ENCODE peak calls at places on chromosomes 11 and 22, in six cellular contexts. One of them, this sample, is unnamed.

GRCh38 chr11:73152861-73153483 is 10.9 kb upstream of the FCHSD2 start:
- DNase-seq in GM12878: peak; percentile 97
- DNase-seq in GM23338: peak; percentile 66
- DNase-seq in Panc1: no peak
- DNase-seq in K562: no peak
- DNase-seq in HCT116: no peak
- DNase-seq in this sample: no peak

GRCh38 chr11:131691558-131692041 is 321.2 kb downstream of the NTM start:
- DNase-seq in GM12878: no peak
- DNase-seq in GM23338: peak; percentile 80
- DNase-seq in Panc1: no peak
- DNase-seq in K562: peak; percentile 71
- DNase-seq in HCT116: no peak
- DNase-seq in this sample: no peak

GRCh38 chr11:119474682-119475596 is 52.0 kb upstream of the THY1 start:
- DNase-seq in GM12878: no peak
- DNase-seq in GM23338: peak; percentile 90
- DNase-seq in Panc1: peak; percentile 58
- DNase-seq in K562: peak; percentile 71
- DNase-seq in HCT116: no peak
- DNase-seq in this sample: no peak

GRCh38 chr11:67059671-67060070 is 3.0 kb downstream of the RHOD start:
- DNase-seq in GM12878: no peak
- DNase-seq in GM23338: no peak
- DNase-seq in Panc1: no peak
- DNase-seq in K562: no peak
- DNase-seq in HCT116: no peak
- DNase-seq in this sample: no peak

GRCh38 chr11:80163011-80163410 is 722.2 kb upstream of the TENM4 start:
- DNase-seq in GM12878: no peak
- DNase-seq in GM23338: no peak
- DNase-seq in Panc1: no peak
- DNase-seq in K562: no peak
- DNase-seq in HCT116: no peak
- DNase-seq in this sample: no peak

GRCh38 chr11:96200243-96200642 is 142.8 kb downstream of the MAML2 start:
- DNase-seq in GM12878: no peak
- DNase-seq in GM23338: no peak
- DNase-seq in Panc1: no peak
- DNase-seq in K562: no peak
- DNase-seq in HCT116: no peak
- DNase-seq in this sample: no peak

GRCh38 chr22:42649261-42650056 is at the start of gene CYB5R3:
- DNase-seq in GM12878: no peak
- DNase-seq in GM23338: peak; percentile 93
- DNase-seq in Panc1: no peak
- DNase-seq in K562: peak; percentile 93
- DNase-seq in HCT116: peak; percentile 42
- DNase-seq in this sample: peak; percentile 79

GRCh38 chr11:70002433-70002832 is 75.7 kb upstream of the ANO1 start:
- DNase-seq in GM12878: no peak
- DNase-seq in GM23338: no peak
- DNase-seq in Panc1: no peak
- DNase-seq in K562: no peak
- DNase-seq in HCT116: no peak
- DNase-seq in this sample: peak; percentile 22

GRCh38 chr22:44403166-44403565 is 90.4 kb upstream of the SHISAL1 start:
- DNase-seq in GM12878: no peak
- DNase-seq in GM23338: no peak
- DNase-seq in Panc1: no peak
- DNase-seq in K562: no peak
- DNase-seq in HCT116: no peak
- DNase-seq in this sample: no peak
- TF ChIP-seq POLR2AphosphoS5 in GM12878: no peak
- TF ChIP-seq POLR2AphosphoS5 in GM23338: no peak
- TF ChIP-seq POLR2AphosphoS5 in Panc1: no peak
- TF ChIP-seq POLR2AphosphoS5 in K562: no peak
- TF ChIP-seq POLR2AphosphoS5 in HCT116: no peak
- TF ChIP-seq POLR2AphosphoS5 in this sample: no peak

GRCh38 chr11:128757886-128758612 is 64.2 kb downstream of the FLI1 start:
- DNase-seq in GM12878: peak; percentile 84
- DNase-seq in GM23338: no peak
- DNase-seq in Panc1: no peak
- DNase-seq in K562: no peak
- DNase-seq in HCT116: no peak
- DNase-seq in this sample: no peak

GRCh38 chr11:128759168-128759567 is 65.3 kb downstream of the FLI1 start:
- DNase-seq in GM12878: no peak
- DNase-seq in GM23338: no peak
- DNase-seq in Panc1: no peak
- DNase-seq in K562: no peak
- DNase-seq in HCT116: no peak
- DNase-seq in this sample: no peak

GRCh38 chr11:128756469-128756868 is 62.6 kb downstream of the FLI1 start:
- DNase-seq in GM12878: no peak
- DNase-seq in GM23338: no peak
- DNase-seq in Panc1: no peak
- DNase-seq in K562: no peak
- DNase-seq in HCT116: no peak
- DNase-seq in this sample: no peak

GRCh38 chr11:128759597-128759996 is 65.7 kb downstream of the FLI1 start:
- DNase-seq in GM12878: no peak
- DNase-seq in GM23338: no peak
- DNase-seq in Panc1: no peak
- DNase-seq in K562: no peak
- DNase-seq in HCT116: no peak
- DNase-seq in this sample: no peak

DNA sequence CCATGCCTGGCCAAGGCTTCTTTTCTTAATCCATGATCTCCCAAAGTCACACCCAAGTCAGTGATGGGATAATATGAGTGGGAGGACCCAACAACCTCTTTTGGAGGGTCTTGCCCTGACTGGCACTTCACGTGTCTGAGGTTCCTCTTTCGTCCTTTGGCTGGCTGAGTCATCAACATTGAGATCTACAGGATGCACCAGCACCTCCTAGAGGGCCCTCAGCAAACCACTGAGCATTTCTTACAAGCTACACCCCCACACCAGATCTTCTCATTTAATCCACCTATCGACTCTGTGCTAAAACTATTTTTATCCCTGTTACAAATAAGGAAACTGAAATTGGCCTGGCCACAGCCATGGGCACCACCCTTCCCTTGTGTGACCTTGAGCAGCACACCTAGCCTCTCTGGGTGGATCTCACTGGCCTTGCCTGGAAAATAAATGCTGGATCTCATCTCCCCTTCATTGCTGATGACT is 63.4 kb downstream of the FLI1 start:
- DNase-seq in GM12878: peak; percentile 93
- DNase-seq in GM23338: peak; percentile 66
- DNase-seq in Panc1: no peak
- DNase-seq in K562: peak; percentile 17
- DNase-seq in HCT116: peak; percentile 3
- DNase-seq in this sample: peak; percentile 68
- TF ChIP-seq CTCF in GM12878: peak; percentile 81
- TF ChIP-seq CTCF in GM23338: peak; percentile 70
- TF ChIP-seq CTCF in Panc1: no peak
- TF ChIP-seq CTCF in K562: peak; percentile 35
- TF ChIP-seq CTCF in HCT116: peak; percentile 41
- TF ChIP-seq CTCF in this sample: peak; percentile 78

GRCh38 chr22:23553922-23554870 is 25.9 kb downstream of the IGLL1 start:
- DNase-seq in GM12878: no peak
- DNase-seq in GM23338: no peak
- DNase-seq in Panc1: no peak
- DNase-seq in K562: no peak
- DNase-seq in HCT116: no peak
- DNase-seq in this sample: no peak
- TF ChIP-seq REST in GM12878: no peak
- TF ChIP-seq REST in GM23338: no peak
- TF ChIP-seq REST in Panc1: no peak
- TF ChIP-seq REST in K562: no peak
- TF ChIP-seq REST in HCT116: no peak
- TF ChIP-seq REST in this sample: no peak

GRCh38 chr11:62446091-62446490 is 27.3 kb downstream of the SCGB1A1 start:
- DNase-seq in GM12878: no peak
- DNase-seq in GM23338: no peak
- DNase-seq in Panc1: no peak
- DNase-seq in K562: no peak
- DNase-seq in HCT116: no peak
- DNase-seq in this sample: no peak

GRCh38 chr11:62443390-62444201 is 24.8 kb downstream of the SCGB1A1 start:
- DNase-seq in GM12878: no peak
- DNase-seq in GM23338: no peak
- DNase-seq in Panc1: no peak
- DNase-seq in K562: no peak
- DNase-seq in HCT116: no peak
- DNase-seq in this sample: no peak

GRCh38 chr11:62444835-62445234 is 26.0 kb downstream of the SCGB1A1 start:
- DNase-seq in GM12878: no peak
- DNase-seq in GM23338: no peak
- DNase-seq in Panc1: no peak
- DNase-seq in K562: no peak
- DNase-seq in HCT116: no peak
- DNase-seq in this sample: no peak

GRCh38 chr11:62445314-62445740 is 26.5 kb downstream of the SCGB1A1 start:
- DNase-seq in GM12878: no peak
- DNase-seq in GM23338: no peak
- DNase-seq in Panc1: no peak
- DNase-seq in K562: no peak
- DNase-seq in HCT116: no peak
- DNase-seq in this sample: no peak

GRCh38 chr11:62444271-62444833 is 25.5 kb downstream of the SCGB1A1 start:
- DNase-seq in GM12878: peak; percentile 16
- DNase-seq in GM23338: no peak
- DNase-seq in Panc1: no peak
- DNase-seq in K562: no peak
- DNase-seq in HCT116: no peak
- DNase-seq in this sample: peak; percentile 44
- TF ChIP-seq POLR2AphosphoS5 in GM12878: no peak
- TF ChIP-seq POLR2AphosphoS5 in GM23338: no peak
- TF ChIP-seq POLR2AphosphoS5 in Panc1: no peak
- TF ChIP-seq POLR2AphosphoS5 in K562: no peak
- TF ChIP-seq POLR2AphosphoS5 in HCT116: no peak
- TF ChIP-seq POLR2AphosphoS5 in this sample: no peak

DNA sequence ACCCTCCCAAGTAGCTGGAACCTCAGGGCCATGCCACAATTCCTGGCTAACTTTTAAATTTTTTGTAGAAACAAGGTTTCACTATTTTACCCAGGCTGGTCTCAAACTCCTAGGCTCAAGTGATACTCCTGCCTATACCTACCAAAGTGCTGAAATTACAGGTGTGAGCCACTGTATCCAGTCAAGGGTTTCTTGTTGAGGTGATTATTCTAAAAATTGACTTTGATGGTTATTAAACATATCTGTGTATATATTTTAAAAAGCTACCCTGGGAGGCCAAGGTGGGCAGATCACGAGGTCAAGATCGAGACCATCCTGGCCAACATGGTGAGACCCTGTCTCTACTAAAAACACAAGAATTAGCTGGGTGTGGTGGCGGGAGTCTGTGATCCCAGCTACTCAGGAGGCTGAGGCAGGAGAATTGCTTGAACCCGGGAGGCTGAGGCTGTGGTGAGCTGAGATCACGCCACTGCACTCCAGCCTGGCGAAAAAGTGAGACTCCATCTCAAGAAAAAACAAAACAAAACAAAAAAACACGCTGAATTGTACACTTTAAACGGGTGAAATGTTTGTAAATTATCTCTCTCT is 27.1 kb downstream of the MAPK1 start:
- DNase-seq in GM12878: no peak
- DNase-seq in GM23338: no peak
- DNase-seq in Panc1: no peak
- DNase-seq in K562: no peak
- DNase-seq in HCT116: no peak
- DNase-seq in this sample: no peak
- TF ChIP-seq CTCF in GM12878: no peak
- TF ChIP-seq CTCF in GM23338: no peak
- TF ChIP-seq CTCF in Panc1: no peak
- TF ChIP-seq CTCF in K562: no peak
- TF ChIP-seq CTCF in HCT116: no peak
- TF ChIP-seq CTCF in this sample: no peak

This sample was measured in HL-60.